ENCODE peak calls at places on chromosomes 1 and 21, in four cellular contexts. Y is mucosa of descending colon, B is Peyer's patch, K is IMR-90. W is an unnamed sample.

GRCh38 chr1:57269621-57270235 is 154.1 kb downstream of the DAB1 start:
- DNase-seq in Y (no peak), B (no peak), K (no peak), W (no peak)

GRCh38 chr1:198669023-198669698 is 30.3 kb downstream of the PTPRC start:
- DNase-seq in Y (no peak), B (no peak), K (peak; percentile 95), W (peak; percentile 93)

GRCh38 chr1:161792740-161793139 is 26.6 kb downstream of the ATF6 start:
- DNase-seq in Y (no peak), B (no peak), K (peak; percentile 93), W (peak; percentile 78)

GRCh38 chr1:116902027-116902426 is 7.7 kb upstream of the PTGFRN start:
- DNase-seq in Y (no peak), B (no peak), K (no peak), W (no peak)

GRCh38 chr1:228884615-228885566 is 149.6 kb downstream of the RHOU start:
- DNase-seq in Y (no peak), B (no peak), K (peak; percentile 53), W (peak; percentile 20)

GRCh38 chr1:174262747-174263241 is 103.5 kb downstream of the RABGAP1L start:
- DNase-seq in Y (no peak), B (no peak), K (peak; percentile 65), W (peak; percentile 76)

GRCh38 chr1:224211262-224211962 is 28.4 kb downstream of the DEGS1 start:
- DNase-seq in Y (no peak), B (no peak), K (peak; percentile 87), W (peak; percentile 93)

GRCh38 chr1:243523766-243524165 is 267.9 kb downstream of the SDCCAG8 start:
- DNase-seq in Y (no peak), B (no peak), K (no peak), W (no peak)

GRCh38 chr21:23016617-23017016 is 2018.4 kb downstream of the NCAM2 start:
- DNase-seq in Y (no peak), B (no peak), K (no peak), W (no peak)

GRCh38 chr1:148353461-148354283 is 129.4 kb downstream of the PPIAL4G start:
- DNase-seq in Y (no peak), B (no peak), K (peak; percentile 60), W (peak; percentile 69)

GRCh38 chr1:39159224-39160036 is 45.1 kb upstream of the MACF1 start:
- DNase-seq in Y (peak; percentile 51), B (no peak), K (peak; percentile 48), W (peak; percentile 84)

DNA sequence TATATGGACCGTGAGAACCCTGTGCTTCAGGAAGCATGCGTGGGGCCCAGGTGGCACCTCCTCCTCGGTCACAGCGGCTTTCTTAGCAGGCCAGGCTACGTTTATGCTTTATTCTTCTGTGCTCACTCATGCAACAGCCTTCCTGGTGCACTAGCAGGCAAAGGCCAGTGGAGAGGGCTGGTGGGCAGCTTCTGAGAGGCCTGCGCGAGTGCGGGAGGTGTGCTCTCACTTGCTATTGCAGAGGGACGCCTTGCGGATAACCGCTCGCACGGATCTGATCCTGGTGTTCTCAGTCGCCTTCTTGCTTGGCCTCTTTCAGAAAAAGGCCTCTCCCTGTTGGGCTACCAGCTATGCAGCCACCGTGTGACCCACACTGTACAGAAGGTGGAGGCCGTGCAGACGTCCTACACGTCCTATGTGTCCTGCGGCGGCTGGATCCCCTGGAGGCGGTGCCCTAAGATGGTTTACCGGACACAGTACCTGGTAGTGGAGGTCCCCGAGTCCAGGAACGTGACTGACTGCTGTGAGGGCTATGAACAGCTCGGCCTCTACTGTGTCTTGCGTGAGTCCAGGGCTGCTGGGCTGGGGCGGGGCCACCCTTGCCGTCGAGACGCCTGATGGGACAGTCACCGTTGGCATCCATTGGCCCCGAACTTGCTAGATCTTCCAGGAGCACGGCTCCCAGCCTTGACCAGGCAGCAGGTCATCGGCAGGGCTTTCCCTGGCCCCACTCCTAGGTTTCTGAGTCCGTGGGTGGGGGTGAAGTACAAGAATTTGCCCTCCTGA is 4.8 kb downstream of the UMODL1 start:
- DNase-seq in Y (peak; percentile 18), B (peak; percentile 41), K (no peak), W (no peak)
- TF ChIP-seq CTCF in Y (no peak), B (peak; percentile 11), K (no peak), W (no peak)

DNA sequence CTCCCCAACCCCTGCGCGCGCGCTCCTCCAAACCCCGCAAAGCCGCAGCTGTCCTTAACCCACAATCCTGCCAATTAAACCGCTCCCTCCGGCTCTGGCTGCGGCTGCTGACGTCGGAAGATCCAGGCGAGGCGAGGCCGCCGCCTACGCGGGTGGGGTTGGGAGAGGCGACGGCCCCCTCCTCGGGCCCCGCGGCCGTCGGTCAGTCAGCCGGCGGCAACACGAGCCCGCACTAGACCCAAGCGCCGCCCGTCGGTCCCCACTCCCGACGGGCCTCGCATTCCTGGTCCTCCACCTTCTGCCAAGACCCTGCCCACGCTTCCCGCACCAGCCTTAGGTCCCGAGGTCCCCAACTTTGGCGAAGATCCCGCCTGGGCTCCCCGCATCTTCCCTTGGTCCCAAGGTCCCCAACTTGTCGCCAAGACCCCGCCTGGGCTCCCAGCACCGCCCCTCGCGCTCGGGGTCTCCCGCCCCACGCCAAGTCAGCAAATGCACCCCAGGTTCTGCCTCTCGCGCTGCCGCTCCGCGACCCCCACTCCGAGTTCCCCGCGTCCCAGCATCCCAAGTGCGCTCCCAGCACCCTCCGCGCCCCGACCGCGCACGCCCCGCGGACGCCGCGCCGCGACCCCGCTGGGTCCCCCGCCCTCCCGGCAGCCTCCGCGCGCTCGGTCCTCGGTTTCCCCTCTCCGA is 75.5 kb downstream of the VWA5B1 start:
- DNase-seq in Y (peak; percentile 77), B (peak; percentile 54), K (peak; percentile 20), W (no peak)
- H3K4me3 ChIP-seq in Y (no peak overlapping the region), B (peak overlapping the region; percentile 14), K (peak overlapping the region; percentile 24), W (no peak overlapping the region)

DNA sequence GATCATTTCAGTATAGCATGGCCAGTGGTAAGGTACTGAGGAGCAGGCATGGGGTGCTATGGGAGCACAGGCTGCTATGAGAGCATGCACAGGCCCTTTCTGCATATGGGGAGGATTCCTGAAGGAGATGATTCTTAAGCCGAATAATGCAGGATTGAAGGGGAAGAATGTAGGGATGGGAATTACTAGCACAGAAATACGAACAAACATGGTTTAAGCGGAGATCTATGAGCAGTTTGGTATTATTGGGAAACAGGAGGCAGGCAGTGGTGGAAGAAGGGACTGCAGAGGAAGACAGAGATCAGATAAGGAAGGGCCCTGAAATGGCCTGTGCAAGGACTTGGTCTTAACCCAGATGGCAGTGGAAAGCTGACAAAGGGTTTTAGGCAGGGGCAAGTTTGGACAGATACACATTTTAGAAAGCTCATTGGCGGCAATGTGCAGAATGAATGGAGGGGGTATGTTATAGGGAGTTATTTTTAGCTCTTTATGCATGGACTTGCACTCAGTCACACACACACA is 1.7 kb downstream of the OSCP1 start:
- DNase-seq in Y (no peak), B (no peak), K (no peak), W (no peak)
- TF ChIP-seq CTCF in Y (no peak), B (no peak), K (no peak), W (no peak)

GRCh38 chr1:26677306-26678115 is 18.3 kb upstream of the ARID1A start:
- DNase-seq in Y (peak; percentile 81), B (peak; percentile 83), K (peak; percentile 64), W (peak; percentile 81)
- H3K4me3 ChIP-seq in Y (no peak overlapping the region), B (no peak overlapping the region), K (no peak overlapping the region), W (no peak overlapping the region)